ENCODE peak calls at places on chromosomes 7 and 10, in four cellular contexts. One of them, this sample, is unnamed.

GRCh38 chr10:53606951-53607350 is 834.4 kb upstream of the MBL2 start:
- DNase-seq in HL-60: no peak
- DNase-seq in K562: no peak
- DNase-seq in GM12878: no peak
- DNase-seq in this sample: no peak

GRCh38 chr10:127740596-127740995 is 3.6 kb downstream of the FOXI2 start:
- DNase-seq in HL-60: no peak
- DNase-seq in K562: no peak
- DNase-seq in GM12878: no peak
- DNase-seq in this sample: no peak

GRCh38 chr7:7557252-7557651 is 9.4 kb upstream of the MIOS start:
- DNase-seq in HL-60: no peak
- DNase-seq in K562: no peak
- DNase-seq in GM12878: no peak
- DNase-seq in this sample: no peak

GRCh38 chr10:43931308-43931930 is 282.7 kb upstream of the ZNF32 start:
- DNase-seq in HL-60: no peak
- DNase-seq in K562: no peak
- DNase-seq in GM12878: no peak
- DNase-seq in this sample: no peak

GRCh38 chr10:121873236-121873635 is 54.6 kb downstream of the ATE1 start:
- DNase-seq in HL-60: no peak
- DNase-seq in K562: no peak
- DNase-seq in GM12878: no peak
- DNase-seq in this sample: no peak

GRCh38 chr7:94240902-94241301 is 153.8 kb upstream of the COL1A2 start:
- DNase-seq in HL-60: no peak
- DNase-seq in K562: no peak
- DNase-seq in GM12878: no peak
- DNase-seq in this sample: no peak

GRCh38 chr10:52762088-52762487 is 10.5 kb downstream of the MBL2 start:
- DNase-seq in HL-60: no peak
- DNase-seq in K562: no peak
- DNase-seq in GM12878: no peak
- DNase-seq in this sample: no peak

GRCh38 chr7:87146740-87147386 is 5.4 kb upstream of the DMTF1 start:
- DNase-seq in HL-60: no peak
- DNase-seq in K562: no peak
- DNase-seq in GM12878: no peak
- DNase-seq in this sample: no peak

GRCh38 chr10:91598211-91598981 is 34.5 kb downstream of the PPP1R3C start:
- DNase-seq in HL-60: no peak
- DNase-seq in K562: no peak
- DNase-seq in GM12878: no peak
- DNase-seq in this sample: no peak

GRCh38 chr7:141649137-141649864 is 52.7 kb downstream of the DENND11 start:
- DNase-seq in HL-60: no peak
- DNase-seq in K562: no peak
- DNase-seq in GM12878: peak; percentile 45
- DNase-seq in this sample: peak; percentile 20

GRCh38 chr7:47100815-47101435 is 481.0 kb downstream of the TNS3 start:
- DNase-seq in HL-60: peak; percentile 17
- DNase-seq in K562: peak; percentile 39
- DNase-seq in GM12878: no peak
- DNase-seq in this sample: no peak

GRCh38 chr7:19665399-19666008 is 43.3 kb downstream of the POLR1F start:
- DNase-seq in HL-60: no peak
- DNase-seq in K562: peak; percentile 23
- DNase-seq in GM12878: no peak
- DNase-seq in this sample: no peak

GRCh38 chr7:68185641-68186040 is 1189.0 kb downstream of the TYW1 start:
- DNase-seq in HL-60: no peak
- DNase-seq in K562: no peak
- DNase-seq in GM12878: no peak
- DNase-seq in this sample: no peak

GRCh38 chr10:92242910-92243671 is 47.8 kb downstream of the CPEB3 start:
- DNase-seq in HL-60: peak; percentile 45
- DNase-seq in K562: peak; percentile 21
- DNase-seq in GM12878: no peak
- DNase-seq in this sample: no peak

GRCh38 chr7:151248191-151249033 is at the start of gene SMARCD3:
- DNase-seq in HL-60: no peak
- DNase-seq in K562: peak; percentile 83
- DNase-seq in GM12878: no peak
- DNase-seq in this sample: no peak

GRCh38 chr7:99137418-99138180 is 6.3 kb downstream of the SMURF1 start:
- DNase-seq in HL-60: no peak
- DNase-seq in K562: no peak
- DNase-seq in GM12878: no peak
- DNase-seq in this sample: no peak

GRCh38 chr10:43299579-43299978 is 32.7 kb upstream of the RASGEF1A start:
- DNase-seq in HL-60: no peak
- DNase-seq in K562: no peak
- DNase-seq in GM12878: no peak
- DNase-seq in this sample: no peak

GRCh38 chr7:155298288-155298833 is 683 bp downstream of the INSIG1 start:
- DNase-seq in HL-60: no peak
- DNase-seq in K562: no peak
- DNase-seq in GM12878: no peak
- DNase-seq in this sample: no peak

GRCh38 chr10:67849331-67850011 is 11.5 kb upstream of the DNAJC12 start:
- DNase-seq in HL-60: peak; percentile 90
- DNase-seq in K562: peak; percentile 95
- DNase-seq in GM12878: peak; percentile 84
- DNase-seq in this sample: peak; percentile 75

GRCh38 chr10:93718937-93719725 is 16.7 kb upstream of the FRA10AC1 start:
- DNase-seq in HL-60: no peak
- DNase-seq in K562: no peak
- DNase-seq in GM12878: no peak
- DNase-seq in this sample: no peak

GRCh38 chr7:259191-259505 is 30.8 kb upstream of the FOXL3 start:
- DNase-seq in HL-60: no peak
- DNase-seq in K562: no peak
- DNase-seq in GM12878: no peak
- DNase-seq in this sample: no peak

GRCh38 chr10:48309711-48310226 is 3.3 kb downstream of the MAPK8 start:
- DNase-seq in HL-60: no peak
- DNase-seq in K562: no peak
- DNase-seq in GM12878: no peak
- DNase-seq in this sample: no peak

GRCh38 chr10:131575877-131576276 is 264.4 kb upstream of the TCERG1L start:
- DNase-seq in HL-60: no peak
- DNase-seq in K562: no peak
- DNase-seq in GM12878: no peak
- DNase-seq in this sample: no peak

GRCh38 chr10:23886355-23886754 is 322.6 kb upstream of the KIAA1217 start:
- DNase-seq in HL-60: no peak
- DNase-seq in K562: no peak
- DNase-seq in GM12878: no peak
- DNase-seq in this sample: no peak

GRCh38 chr7:74483402-74484336 is 30.0 kb downstream of the GTF2IRD1 start:
- DNase-seq in HL-60: no peak
- DNase-seq in K562: no peak
- DNase-seq in GM12878: no peak
- DNase-seq in this sample: no peak
- TF ChIP-seq POLR2AphosphoS5 in HL-60: no peak
- TF ChIP-seq POLR2AphosphoS5 in K562: no peak
- TF ChIP-seq POLR2AphosphoS5 in GM12878: no peak
- TF ChIP-seq POLR2AphosphoS5 in this sample: no peak

GRCh38 chr7:106779877-106780276 is 85.2 kb upstream of the PIK3CG start:
- DNase-seq in HL-60: no peak
- DNase-seq in K562: peak; percentile 54
- DNase-seq in GM12878: no peak
- DNase-seq in this sample: no peak
- TF ChIP-seq SPI1 in HL-60: no peak
- TF ChIP-seq SPI1 in K562: no peak
- TF ChIP-seq SPI1 in GM12878: no peak
- TF ChIP-seq SPI1 in this sample: no peak

DNA sequence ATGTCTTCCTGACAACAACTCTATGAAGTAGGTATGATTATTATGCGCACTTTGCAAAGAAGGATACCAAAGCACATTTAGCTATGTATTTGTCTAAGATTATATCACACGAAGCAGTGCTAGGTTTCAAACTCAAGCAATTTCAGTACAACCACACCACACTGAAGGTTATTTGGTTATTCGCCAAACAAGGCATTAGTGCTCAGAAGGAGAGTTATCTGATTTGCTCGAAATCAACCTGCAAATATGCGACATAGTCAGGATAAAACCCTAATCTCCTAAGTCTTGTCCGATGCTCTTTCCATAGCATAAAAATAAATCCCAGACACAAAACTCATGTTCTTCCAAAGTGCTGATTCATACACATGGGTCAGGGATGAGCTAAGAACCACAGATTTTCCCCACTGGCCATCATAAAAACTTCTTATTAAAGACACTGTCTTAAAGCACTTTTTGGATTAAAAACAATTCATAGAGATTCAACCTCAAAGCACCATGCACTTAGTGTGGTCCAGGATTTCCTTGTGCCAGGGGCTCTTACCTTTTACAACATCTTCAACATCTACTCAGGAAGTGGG is 1288.1 kb upstream of the SORCS1 start:
- DNase-seq in HL-60: no peak
- DNase-seq in K562: no peak
- DNase-seq in GM12878: no peak
- DNase-seq in this sample: no peak
- TF ChIP-seq POLR2AphosphoS5 in HL-60: no peak
- TF ChIP-seq POLR2AphosphoS5 in K562: no peak
- TF ChIP-seq POLR2AphosphoS5 in GM12878: no peak
- TF ChIP-seq POLR2AphosphoS5 in this sample: no peak

GRCh38 chr7:69961396-69961795 is 363.1 kb downstream of the AUTS2 start:
- DNase-seq in HL-60: no peak
- DNase-seq in K562: no peak
- DNase-seq in GM12878: no peak
- DNase-seq in this sample: no peak
- TF ChIP-seq SPI1 in HL-60: no peak
- TF ChIP-seq SPI1 in K562: no peak
- TF ChIP-seq SPI1 in GM12878: no peak
- TF ChIP-seq SPI1 in this sample: no peak

GRCh38 chr10:12068467-12069269 is at the start of gene DHTKD1:
- DNase-seq in HL-60: peak; percentile 78
- DNase-seq in K562: peak; percentile 99
- DNase-seq in GM12878: peak; percentile 94
- DNase-seq in this sample: peak; percentile 97
- TF ChIP-seq POLR2AphosphoS5 in HL-60: peak; percentile 62
- TF ChIP-seq POLR2AphosphoS5 in K562: peak; percentile 68
- TF ChIP-seq POLR2AphosphoS5 in GM12878: peak; percentile 74
- TF ChIP-seq POLR2AphosphoS5 in this sample: peak; percentile 64